ENCODE peak calls at places on chromosomes 5 and 9, in nine cellular contexts. One of them, this sample, is unnamed.

GRCh38 chr5:177335701-177336065 is 15.8 kb downstream of the LMAN2 start:
- DNase-seq in NCI-H524 treated with DMSO at 0.1 percent for 48 hours: no peak
- DNase-seq in effector memory CD8-positive, alpha-beta T cell: no peak
- DNase-seq in HEK293T: no peak
- DNase-seq in IMR-90: no peak
- DNase-seq in GM19239: no peak
- DNase-seq in A549: no peak
- DNase-seq in cardiac septum: peak
- DNase-seq in KG1: no peak
- DNase-seq in this sample: no peak

GRCh38 chr9:124006448-124007156 is 5.0 kb upstream of the LHX2 start:
- DNase-seq in KG1: no peak
- DNase-seq in GM19239: no peak
- DNase-seq in NCI-H524 treated with DMSO at 0.1 percent for 48 hours: no peak
- DNase-seq in HEK293T: no peak
- DNase-seq in cardiac septum: no peak
- DNase-seq in A549: no peak
- DNase-seq in effector memory CD8-positive, alpha-beta T cell: no peak
- DNase-seq in IMR-90: no peak
- DNase-seq in this sample: peak

GRCh38 chr5:142618125-142618524 is 67.8 kb downstream of the FGF1 start:
- DNase-seq in IMR-90: peak
- DNase-seq in KG1: no peak
- DNase-seq in cardiac septum: no peak
- DNase-seq in HEK293T: no peak
- DNase-seq in A549: no peak
- DNase-seq in GM19239: no peak
- DNase-seq in NCI-H524 treated with DMSO at 0.1 percent for 48 hours: no peak
- DNase-seq in effector memory CD8-positive, alpha-beta T cell: no peak
- DNase-seq in this sample: no peak

GRCh38 chr5:84248013-84248412 is 136.7 kb downstream of the EDIL3 start:
- DNase-seq in IMR-90: no peak
- DNase-seq in effector memory CD8-positive, alpha-beta T cell: no peak
- DNase-seq in HEK293T: peak
- DNase-seq in NCI-H524 treated with DMSO at 0.1 percent for 48 hours: peak
- DNase-seq in cardiac septum: no peak
- DNase-seq in GM19239: no peak
- DNase-seq in A549: peak
- DNase-seq in KG1: no peak
- DNase-seq in this sample: no peak

GRCh38 chr9:126805546-126806262 is 864 bp downstream of the ZBTB43 start:
- DNase-seq in IMR-90: peak
- DNase-seq in HEK293T: peak
- DNase-seq in A549: peak
- DNase-seq in KG1: no peak
- DNase-seq in cardiac septum: peak
- DNase-seq in GM19239: peak
- DNase-seq in effector memory CD8-positive, alpha-beta T cell: peak
- DNase-seq in NCI-H524 treated with DMSO at 0.1 percent for 48 hours: no peak
- DNase-seq in this sample: peak

GRCh38 chr5:80153586-80154126 is 102.2 kb downstream of the SERINC5 start:
- DNase-seq in GM19239: no peak
- DNase-seq in HEK293T: no peak
- DNase-seq in cardiac septum: no peak
- DNase-seq in KG1: no peak
- DNase-seq in NCI-H524 treated with DMSO at 0.1 percent for 48 hours: no peak
- DNase-seq in A549: no peak
- DNase-seq in IMR-90: no peak
- DNase-seq in effector memory CD8-positive, alpha-beta T cell: no peak
- DNase-seq in this sample: no peak

GRCh38 chr9:96854877-96855273 is 561 bp upstream of the ZNF782 start:
- DNase-seq in A549: no peak
- DNase-seq in KG1: no peak
- DNase-seq in cardiac septum: no peak
- DNase-seq in effector memory CD8-positive, alpha-beta T cell: no peak
- DNase-seq in IMR-90: no peak
- DNase-seq in GM19239: no peak
- DNase-seq in NCI-H524 treated with DMSO at 0.1 percent for 48 hours: no peak
- DNase-seq in HEK293T: no peak
- DNase-seq in this sample: no peak

GRCh38 chr5:38509185-38509584 is 47.3 kb downstream of the LIFR start:
- DNase-seq in GM19239: no peak
- DNase-seq in cardiac septum: no peak
- DNase-seq in IMR-90: peak
- DNase-seq in effector memory CD8-positive, alpha-beta T cell: no peak
- DNase-seq in NCI-H524 treated with DMSO at 0.1 percent for 48 hours: no peak
- DNase-seq in KG1: no peak
- DNase-seq in HEK293T: no peak
- DNase-seq in A549: no peak
- DNase-seq in this sample: peak

GRCh38 chr5:127030259-127031146 is at the start of gene MARCHF3:
- DNase-seq in HEK293T: peak
- DNase-seq in NCI-H524 treated with DMSO at 0.1 percent for 48 hours: peak
- DNase-seq in KG1: peak
- DNase-seq in A549: peak
- DNase-seq in effector memory CD8-positive, alpha-beta T cell: peak
- DNase-seq in GM19239: peak
- DNase-seq in IMR-90: peak
- DNase-seq in cardiac septum: peak
- DNase-seq in this sample: peak